ENCODE peak calls at places on chromosomes 4 and X, in five cellular contexts. J is ovary, U is AG10803, O is GM06990, F is GM12878. W is an unnamed sample.

GRCh38 chr4:171017596-171017995 is 795.6 kb upstream of the GALNTL6 start:
- DNase-seq in J (no peak), U (no peak), O (no peak), F (no peak), W (no peak)

GRCh38 chrX:69104756-69105434 is 60.4 kb downstream of the PJA1 start:
- DNase-seq in J (no peak), U (no peak), O (no peak), F (no peak), W (no peak)

GRCh38 chr4:90127706-90128345 is 632 bp downstream of the CCSER1 start:
- DNase-seq in J (no peak), U (no peak), O (peak; percentile 32), F (no peak), W (no peak)

GRCh38 chr4:154720123-154720522 is 23.7 kb upstream of the LRAT start:
- DNase-seq in J (no peak), U (no peak), O (no peak), F (no peak), W (no peak)

GRCh38 chrX:53312946-53313745 is 31.8 kb upstream of the IQSEC2 start:
- DNase-seq in J (peak; percentile 62), U (peak; percentile 43), O (no peak), F (peak; percentile 17), W (peak; percentile 12)

GRCh38 chr4:91525627-91526026 is 778.1 kb upstream of the GRID2 start:
- DNase-seq in J (no peak), U (no peak), O (no peak), F (no peak), W (no peak)

GRCh38 chrX:94053575-94053974 is 379.6 kb downstream of the FAM133A start:
- DNase-seq in J (no peak), U (no peak), O (no peak), F (no peak), W (no peak)

GRCh38 chr4:83961575-83961974 is 425.7 kb downstream of the GPAT3 start:
- DNase-seq in J (no peak), U (peak; percentile 34), O (no peak), F (no peak), W (no peak)

GRCh38 chrX:48573690-48574269 is 504 bp upstream of the RBM3 start:
- DNase-seq in J (peak; percentile 69), U (no peak), O (no peak), F (no peak), W (no peak)

GRCh38 chr4:143184503-143185252 is at the start of gene USP38:
- DNase-seq in J (peak; percentile 87), U (peak; percentile 91), O (peak; percentile 92), F (peak; percentile 73), W (peak; percentile 80)
- TF ChIP-seq CTCF in J (no peak), U (no peak), O (peak; percentile 9), F (no peak), W (no peak)

GRCh38 chr4:188714907-188715306 is 575.7 kb downstream of the TRIML1 start:
- DNase-seq in J (no peak), U (peak; percentile 87), O (no peak), F (no peak), W (peak; percentile 27)

GRCh38 chr4:188722911-188723310 is 583.7 kb downstream of the TRIML1 start:
- DNase-seq in J (no peak), U (peak; percentile 65), O (no peak), F (no peak), W (no peak)

GRCh38 chr4:188714488-188714887 is 575.2 kb downstream of the TRIML1 start:
- DNase-seq in J (no peak), U (peak; percentile 81), O (no peak), F (no peak), W (peak; percentile 27)

DNA sequence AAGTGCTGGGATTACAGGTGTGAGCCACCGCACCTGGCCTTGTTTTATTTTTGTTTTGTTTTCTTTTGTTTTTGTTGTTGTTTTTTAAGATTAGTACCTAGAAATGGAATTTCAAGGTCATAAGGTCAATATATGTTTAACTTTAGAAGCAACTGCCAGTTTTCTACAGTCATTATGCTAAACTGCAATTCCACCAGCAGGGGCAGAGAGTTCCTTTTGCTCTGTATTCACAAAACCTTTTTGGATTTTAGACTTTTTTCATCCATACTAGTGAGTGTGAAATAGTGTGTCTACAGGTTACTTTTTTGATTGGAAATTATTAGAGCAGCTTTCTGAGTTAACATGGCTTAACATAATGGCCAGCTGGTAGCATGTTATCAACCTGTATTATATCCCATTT is 580.6 kb downstream of the TRIML1 start:
- DNase-seq in J (no peak), U (no peak), O (no peak), F (no peak), W (no peak)
- TF ChIP-seq CTCF in J (no peak), U (peak; percentile 28), O (no peak), F (no peak), W (no peak)

GRCh38 chr4:7473096-7473495 is 38.4 kb upstream of the PSAPL1 start:
- DNase-seq in J (no peak), U (no peak), O (no peak), F (no peak), W (no peak)

GRCh38 chr4:7470111-7470510 is 35.4 kb upstream of the PSAPL1 start:
- DNase-seq in J (no peak), U (no peak), O (no peak), F (no peak), W (no peak)

GRCh38 chr4:7474320-7474719 is 39.6 kb upstream of the PSAPL1 start:
- DNase-seq in J (no peak), U (no peak), O (no peak), F (no peak), W (no peak)

GRCh38 chr4:7470522-7471128 is 35.9 kb upstream of the PSAPL1 start:
- DNase-seq in J (no peak), U (no peak), O (no peak), F (no peak), W (no peak)

DNA sequence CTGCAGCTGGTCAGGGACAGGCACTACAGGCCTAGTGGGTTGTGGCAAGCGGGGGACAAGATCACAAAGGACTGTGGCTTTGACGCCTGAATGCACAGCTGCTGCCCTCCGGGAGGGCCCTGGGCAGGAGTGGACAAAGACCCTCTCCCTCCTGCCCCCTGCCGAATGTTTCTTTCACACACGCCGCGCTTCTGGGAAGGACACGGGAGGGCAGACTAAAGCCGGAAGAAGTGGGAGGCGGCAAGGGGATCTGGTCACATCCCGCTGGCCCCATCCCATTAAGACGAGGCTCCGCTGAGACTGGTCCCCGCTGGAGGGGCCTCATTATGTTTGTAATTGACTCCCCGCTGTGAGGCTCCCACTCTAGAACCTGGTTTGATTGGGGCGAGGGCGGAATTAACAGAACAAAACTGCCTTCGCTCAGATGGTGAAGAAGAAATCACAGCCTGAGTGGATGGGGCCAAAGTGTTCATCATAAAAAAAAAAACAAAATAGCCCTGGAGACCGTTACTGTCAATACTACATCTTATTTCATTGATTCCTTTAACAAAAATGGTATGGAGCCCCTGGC is 37.8 kb upstream of the PSAPL1 start:
- DNase-seq in J (no peak), U (no peak), O (no peak), F (no peak), W (no peak)
- TF ChIP-seq CTCF in J (no peak), U (no peak), O (no peak), F (no peak), W (no peak)

GRCh38 chrX:87578978-87579377 is 61.4 kb downstream of the KLHL4 start:
- DNase-seq in J (no peak), U (no peak), O (no peak), F (no peak), W (no peak)

GRCh38 chrX:87582453-87582852 is 64.9 kb downstream of the KLHL4 start:
- DNase-seq in J (no peak), U (no peak), O (no peak), F (no peak), W (no peak)

GRCh38 chrX:87580862-87581261 is 63.3 kb downstream of the KLHL4 start:
- DNase-seq in J (no peak), U (no peak), O (no peak), F (no peak), W (no peak)

GRCh38 chrX:87583679-87584078 is 66.1 kb downstream of the KLHL4 start:
- DNase-seq in J (no peak), U (no peak), O (no peak), F (no peak), W (no peak)
- TF ChIP-seq CTCF in J (no peak), U (no peak), O (peak; percentile 48), F (peak; percentile 34), W (peak; percentile 42)

GRCh38 chr4:88171206-88171605 is 12.8 kb upstream of the ABCG2 start:
- DNase-seq in J (no peak), U (no peak), O (no peak), F (no peak), W (no peak)
- TF ChIP-seq CTCF in J (no peak), U (no peak), O (no peak), F (no peak), W (no peak)

DNA sequence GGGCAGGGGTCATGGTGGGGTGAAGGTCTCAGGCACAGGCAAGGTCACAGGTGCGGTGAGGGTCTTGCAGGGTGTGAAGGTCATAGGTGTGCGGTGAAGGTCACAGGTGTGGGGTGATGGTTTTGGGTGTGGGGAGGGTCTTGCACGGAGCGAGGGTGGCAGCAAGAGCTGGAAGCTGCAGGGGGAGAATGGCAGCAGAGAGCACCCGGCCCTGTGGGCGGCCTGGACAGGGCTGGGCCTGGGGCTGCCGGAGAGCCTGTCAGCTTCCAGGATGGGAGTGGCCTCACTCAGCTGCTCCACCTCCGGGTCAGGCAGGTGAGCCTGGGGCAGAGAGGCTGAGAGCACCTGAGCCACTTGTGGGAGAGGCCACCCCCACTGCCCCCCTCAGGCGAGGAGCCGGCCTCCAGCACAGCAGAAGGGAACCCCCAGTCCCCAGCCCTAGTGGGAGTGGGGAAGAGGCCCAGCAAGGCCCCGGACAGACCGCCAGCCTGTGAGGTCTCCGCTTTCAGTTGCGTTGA is 1.5 kb downstream of the MSANTD1 start:
- DNase-seq in J (no peak), U (no peak), O (no peak), F (no peak), W (no peak)
- TF ChIP-seq CTCF in J (no peak), U (no peak), O (no peak), F (no peak), W (no peak)

DNA sequence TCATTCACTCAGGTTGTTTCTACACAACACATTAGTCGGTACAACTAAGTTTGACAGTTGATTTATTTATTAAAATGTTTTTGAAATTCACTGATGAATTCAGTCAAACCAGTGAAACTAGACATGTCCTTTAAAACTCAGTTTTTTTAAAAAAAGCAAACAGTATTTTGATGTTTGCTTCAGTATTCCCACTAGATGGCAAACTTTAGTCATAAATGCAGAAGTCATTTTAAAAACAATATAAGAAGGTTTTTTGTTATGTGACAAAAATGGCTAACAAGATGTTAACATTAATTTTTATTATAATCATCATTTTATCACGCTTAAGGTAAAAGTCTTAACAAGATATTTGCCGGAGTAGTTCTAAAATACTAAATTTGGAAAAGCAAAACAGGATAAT is 1337.8 kb upstream of the DIAPH2 start:
- DNase-seq in J (no peak), U (no peak), O (no peak), F (no peak), W (no peak)
- TF ChIP-seq CTCF in J (no peak), U (no peak), O (no peak), F (no peak), W (peak; percentile 14)